ENCODE peak calls at places on chromosomes 3 and 15, in ten cellular contexts. C is activated B cell treated with CpG ODN at 0.5 μM for 24 hours, T is neural crest cell, B is H9, O is GM23338, N is pancreas, Y is fibroblast of lung, D is AG10803, Q is fibroblast of mammary gland, S is choroid plexus epithelial cell. J is an unnamed sample.
A peak's percentile ranks its signal among the peaks of the same experiment; 100 is the strongest.

GRCh38 chr3:13504161-13504831 is 24.2 kb downstream of the HDAC11 start:
- DNase-seq in C (no peak), T (no peak), B (no peak), O (no peak), N (no peak), Y (no peak), D (no peak), Q (no peak), S (peak; percentile 83), J (no peak)

GRCh38 chr3:195172285-195172684 is 98.7 kb downstream of the XXYLT1 start:
- DNase-seq in C (no peak), T (no peak), B (no peak), O (no peak), N (no peak), Y (no peak), D (no peak), Q (peak; percentile 39), S (peak; percentile 75), J (no peak)

GRCh38 chr15:52567886-52568568 is 803 bp downstream of the ARPP19 start:
- DNase-seq in C (no peak), T (no peak), B (no peak), O (peak; percentile 39), N (peak; percentile 62), Y (no peak), D (peak; percentile 5), Q (peak; percentile 35), S (peak; percentile 48), J (no peak)

GRCh38 chr3:127998596-127998995 is 53.6 kb upstream of the SEC61A1 start:
- DNase-seq in C (no peak), T (no peak), B (no peak), O (no peak), N (no peak), Y (no peak), D (no peak), Q (no peak), S (no peak), J (no peak)

GRCh38 chr3:58864480-58864879 is 185.3 kb downstream of the CFAP20DC start:
- DNase-seq in C (no peak), T (no peak), B (no peak), O (no peak), N (no peak), Y (no peak), D (no peak), Q (no peak), S (no peak), J (no peak)

GRCh38 chr3:184584001-184584891 is 22.7 kb downstream of the EPHB3 start:
- DNase-seq in C (no peak), T (no peak), B (peak; percentile 69), O (peak; percentile 77), N (no peak), Y (no peak), D (no peak), Q (no peak), S (no peak), J (peak; percentile 60)

GRCh38 chr3:130789678-130790340 is 43.2 kb upstream of the PIK3R4 start:
- DNase-seq in C (no peak), T (no peak), B (no peak), O (peak; percentile 5), N (no peak), Y (no peak), D (no peak), Q (no peak), S (no peak), J (no peak)

GRCh38 chr3:167750273-167750971 is 14.9 kb downstream of the SERPINI1 start:
- DNase-seq in C (no peak), T (no peak), B (no peak), O (no peak), N (no peak), Y (no peak), D (no peak), Q (no peak), S (peak; percentile 13), J (no peak)

GRCh38 chr3:166257715-166258114 is 420.5 kb upstream of the BCHE start:
- DNase-seq in C (no peak), T (no peak), B (no peak), O (no peak), N (no peak), Y (no peak), D (no peak), Q (no peak), S (no peak), J (no peak)

GRCh38 chr3:48034000-48034516 is 17.8 kb upstream of the MAP4 start:
- DNase-seq in C (no peak), T (no peak), B (no peak), O (peak; percentile 54), N (no peak), Y (peak; percentile 57), D (peak; percentile 75), Q (peak; percentile 59), S (peak; percentile 78), J (no peak)

GRCh38 chr15:72315706-72316370 is 4.1 kb downstream of the CELF6 start:
- DNase-seq in C (no peak), T (no peak), B (peak; percentile 21), O (no peak), N (no peak), Y (peak; percentile 21), D (no peak), Q (peak; percentile 5), S (no peak), J (no peak)

GRCh38 chr3:185317674-185318073 is 45.3 kb upstream of the MAP3K13 start:
- DNase-seq in C (no peak), T (no peak), B (no peak), O (no peak), N (no peak), Y (no peak), D (no peak), Q (no peak), S (peak; percentile 26), J (no peak)

GRCh38 chr3:37309945-37310665 is 135.7 kb upstream of the LRRFIP2 start:
- DNase-seq in C (no peak), T (no peak), B (no peak), O (no peak), N (no peak), Y (no peak), D (no peak), Q (no peak), S (no peak), J (no peak)

GRCh38 chr3:37307321-37307720 is 132.9 kb upstream of the LRRFIP2 start:
- DNase-seq in C (no peak), T (no peak), B (no peak), O (no peak), N (no peak), Y (no peak), D (peak; percentile 33), Q (peak; percentile 41), S (peak; percentile 16), J (no peak)

GRCh38 chr3:37310666-37311050 is 136.3 kb upstream of the LRRFIP2 start:
- DNase-seq in C (no peak), T (no peak), B (no peak), O (no peak), N (no peak), Y (peak; percentile 79), D (peak; percentile 67), Q (peak; percentile 30), S (peak; percentile 9), J (peak; percentile 23)

DNA sequence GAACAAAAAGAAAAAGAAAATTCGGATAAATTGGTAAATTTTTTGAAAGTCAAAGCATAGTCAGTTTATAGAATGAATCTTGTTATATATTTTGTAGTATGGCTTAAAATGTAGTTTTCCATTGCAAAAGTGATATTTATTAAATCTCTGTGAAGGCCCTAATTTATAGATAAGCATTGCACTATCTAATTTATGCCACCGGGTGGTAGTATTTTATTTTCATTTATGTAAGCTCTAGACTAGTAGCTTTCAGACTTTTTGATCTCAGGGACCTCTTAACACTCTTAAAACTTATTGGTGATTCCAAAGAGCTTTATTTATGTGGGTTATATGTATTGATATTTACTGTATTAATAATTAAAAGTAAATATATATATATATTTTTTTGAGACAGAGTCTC is 133.9 kb upstream of the LRRFIP2 start:
- DNase-seq in C (no peak), T (no peak), B (no peak), O (peak; percentile 53), N (no peak), Y (peak; percentile 51), D (peak; percentile 34), Q (peak; percentile 42), S (peak; percentile 63), J (no peak)
- TF ChIP-seq CTCF in C (no peak), T (peak; percentile 71), B (peak; percentile 67), O (peak; percentile 60), N (no peak), Y (peak; percentile 34), D (peak; percentile 43), Q (peak; percentile 38), S (no peak), J (peak; percentile 59)

GRCh38 chr3:30408105-30408557 is 198.3 kb upstream of the TGFBR2 start:
- DNase-seq in C (no peak), T (no peak), B (no peak), O (no peak), N (no peak), Y (peak; percentile 69), D (no peak), Q (peak; percentile 57), S (peak; percentile 69), J (no peak)
- TF ChIP-seq CTCF in C (no peak), T (peak; percentile 34), B (peak; percentile 26), O (peak; percentile 17), N (no peak), Y (no peak), D (no peak), Q (no peak), S (peak; percentile 32), J (no peak)

GRCh38 chr3:57770121-57770828 is 14.2 kb downstream of the SLMAP start:
- DNase-seq in C (no peak), T (no peak), B (no peak), O (no peak), N (no peak), Y (no peak), D (no peak), Q (no peak), S (no peak), J (no peak)
- TF ChIP-seq CTCF in C (no peak), T (no peak), B (no peak), O (no peak), N (no peak), Y (no peak), D (no peak), Q (no peak), S (no peak), J (no peak)

GRCh38 chr3:153042088-153042487 is 119.9 kb upstream of the RAP2B start:
- DNase-seq in C (no peak), T (no peak), B (no peak), O (no peak), N (no peak), Y (no peak), D (no peak), Q (no peak), S (no peak), J (no peak)

GRCh38 chr3:153038779-153039178 is 123.2 kb upstream of the RAP2B start:
- DNase-seq in C (no peak), T (no peak), B (no peak), O (no peak), N (no peak), Y (no peak), D (no peak), Q (peak; percentile 50), S (peak; percentile 29), J (no peak)

GRCh38 chr3:153045150-153045549 is 116.9 kb upstream of the RAP2B start:
- DNase-seq in C (no peak), T (no peak), B (no peak), O (no peak), N (no peak), Y (no peak), D (peak; percentile 55), Q (no peak), S (no peak), J (no peak)

GRCh38 chr3:153038367-153038766 is 123.7 kb upstream of the RAP2B start:
- DNase-seq in C (no peak), T (no peak), B (no peak), O (no peak), N (no peak), Y (no peak), D (no peak), Q (no peak), S (no peak), J (no peak)

GRCh38 chr3:153043729-153044314 is 118.2 kb upstream of the RAP2B start:
- DNase-seq in C (no peak), T (no peak), B (no peak), O (no peak), N (no peak), Y (peak; percentile 36), D (peak; percentile 50), Q (peak; percentile 76), S (peak; percentile 41), J (no peak)
- TF ChIP-seq CTCF in C (no peak), T (no peak), B (no peak), O (no peak), N (no peak), Y (no peak), D (no peak), Q (no peak), S (no peak), J (no peak)

J was measured in dorsolateral prefrontal cortex.